ENCODE peak calls at places on chromosomes 1 and 21, in seven cellular contexts. B is NB4, T is stomach, J is A549, Z is transverse colon, C is body of pancreas, D is uterus. Y is an unnamed sample.
A peak's percentile ranks its signal among the peaks of the same experiment; 100 is the strongest.

GRCh38 chr1:163230827-163231226 is 28.1 kb upstream of the RGS5 start:
- DNase-seq in B (no peak), C (no peak), Z (no peak), D (no peak), J (no peak), T (no peak), Y (no peak)

GRCh38 chr1:36223373-36223995 is 759 bp upstream of the THRAP3 start:
- DNase-seq in C (peak; percentile 25), Z (peak; percentile 21), B (peak; percentile 67), D (peak; percentile 31), T (no peak), J (peak; percentile 33), Y (no peak)

GRCh38 chr1:53539226-53539625 is 80.0 kb downstream of the DMRTB1 start:
- DNase-seq in T (no peak), B (no peak), D (no peak), Z (no peak), J (no peak), C (no peak), Y (no peak)

GRCh38 chr1:22930235-22930912 is 42.3 kb downstream of the LACTBL1 start:
- DNase-seq in D (no peak), Z (peak; percentile 43), T (no peak), J (peak; percentile 82), C (peak; percentile 22), B (peak; percentile 57), Y (peak; percentile 30)

GRCh38 chr1:47211796-47212269 is 20.2 kb downstream of the TAL1 start:
- DNase-seq in D (no peak), J (no peak), C (peak; percentile 48), Z (no peak), B (peak; percentile 44), T (no peak), Y (no peak)

GRCh38 chr1:18581420-18581880 is 49.2 kb upstream of the PAX7 start:
- DNase-seq in B (peak; percentile 55), D (no peak), J (peak; percentile 55), Z (peak; percentile 15), C (peak; percentile 35), T (peak; percentile 50), Y (peak; percentile 31)

GRCh38 chr1:182699673-182700350 is 15.4 kb upstream of the RGS8 start:
- DNase-seq in C (no peak), B (no peak), J (no peak), D (no peak), Z (no peak), T (no peak), Y (no peak)

GRCh38 chr1:37234941-37235418 is 200.7 kb upstream of the GRIK3 start:
- DNase-seq in J (no peak), B (no peak), D (no peak), C (no peak), Z (no peak), T (no peak), Y (no peak)

GRCh38 chr1:92990828-92991227 is 29.6 kb upstream of the DIPK1A start:
- DNase-seq in D (no peak), J (no peak), T (no peak), Z (peak; percentile 33), B (no peak), C (no peak), Y (no peak)

GRCh38 chr1:101250656-101251272 is 13.9 kb downstream of the S1PR1 start:
- DNase-seq in C (no peak), J (no peak), T (no peak), B (no peak), D (no peak), Z (no peak), Y (no peak)

GRCh38 chr21:45267390-45267760 is 20.3 kb downstream of the POFUT2 start:
- DNase-seq in T (peak; percentile 5), J (no peak), D (peak; percentile 3), Z (no peak), C (no peak), B (no peak), Y (no peak)

GRCh38 chr1:216075339-216075738 is 347.9 kb downstream of the USH2A start:
- DNase-seq in D (no peak), C (no peak), J (no peak), T (no peak), B (no peak), Z (no peak), Y (no peak)

GRCh38 chr21:28684351-28684750 is 308.3 kb downstream of the LTN1 start:
- DNase-seq in T (no peak), B (no peak), C (no peak), J (no peak), D (no peak), Z (no peak), Y (no peak)

GRCh38 chr1:22683547-22683946 is 27.1 kb upstream of the EPHB2 start:
- DNase-seq in B (no peak), D (no peak), J (no peak), C (no peak), Z (no peak), T (no peak), Y (no peak)

GRCh38 chr1:3067301-3067670 is 1.7 kb upstream of the PRDM16 start:
- DNase-seq in B (no peak), Z (no peak), T (no peak), J (no peak), D (no peak), C (peak; percentile 17), Y (peak; percentile 22)

DNA sequence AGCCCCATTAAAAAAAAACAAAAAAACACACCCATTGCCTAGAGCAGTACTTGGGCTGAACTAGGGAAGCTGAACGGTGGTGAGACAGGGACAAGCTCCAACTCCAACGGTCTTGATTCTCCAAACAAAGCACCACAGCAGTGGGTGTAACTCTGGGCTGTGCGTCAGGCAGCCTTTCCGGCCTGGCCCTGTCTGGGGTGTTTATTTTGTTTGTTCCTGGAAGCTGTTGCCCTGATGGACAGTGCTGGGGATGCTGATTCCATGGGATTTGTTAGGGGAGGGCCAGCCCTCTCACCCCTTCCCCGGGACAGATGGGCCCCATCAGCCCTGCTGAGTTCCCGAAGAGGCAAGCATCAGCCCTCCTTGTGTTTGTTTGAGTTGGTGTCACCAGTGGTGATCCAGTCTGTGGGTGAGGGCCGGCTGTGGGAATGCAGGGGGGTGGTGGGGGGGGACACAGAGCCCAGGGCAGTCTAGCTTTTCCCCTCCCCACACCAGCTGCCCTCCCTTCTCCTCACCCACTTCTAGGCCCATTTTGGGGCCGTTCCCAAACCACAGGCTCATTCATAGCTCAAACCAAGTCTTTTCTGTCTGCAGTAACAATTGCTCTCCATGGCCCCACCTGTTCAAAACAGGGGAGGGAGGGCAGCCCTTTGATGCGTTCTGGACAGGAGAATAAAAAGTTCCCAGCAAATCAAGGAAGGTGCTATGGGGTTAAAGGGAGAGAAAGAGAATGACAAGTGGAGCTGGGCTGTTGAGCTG is 4.5 kb downstream of the WNT2B start:
- DNase-seq in J (no peak), B (no peak), T (peak; percentile 32), C (no peak), D (no peak), Z (peak; percentile 33), Y (no peak)
- TF ChIP-seq POLR2A in J (no peak), B (no peak), T (no peak), C (no peak), D (no peak), Z (no peak), Y (no peak)

GRCh38 chr21:34882719-34883131 is 166.4 kb downstream of the RUNX1 start:
- DNase-seq in Z (no peak), J (no peak), C (no peak), B (peak; percentile 79), T (no peak), D (no peak), Y (no peak)

GRCh38 chr21:34885125-34885524 is 164.0 kb downstream of the RUNX1 start:
- DNase-seq in T (no peak), J (no peak), B (peak; percentile 59), D (no peak), C (no peak), Z (no peak), Y (no peak)

GRCh38 chr21:34883501-34884271 is 165.4 kb downstream of the RUNX1 start:
- DNase-seq in J (no peak), T (no peak), D (no peak), B (no peak), Z (no peak), C (no peak), Y (no peak)

GRCh38 chr21:34885636-34886553 is 163.2 kb downstream of the RUNX1 start:
- DNase-seq in D (no peak), B (no peak), J (no peak), C (no peak), Z (peak; percentile 72), T (no peak), Y (no peak)

DNA sequence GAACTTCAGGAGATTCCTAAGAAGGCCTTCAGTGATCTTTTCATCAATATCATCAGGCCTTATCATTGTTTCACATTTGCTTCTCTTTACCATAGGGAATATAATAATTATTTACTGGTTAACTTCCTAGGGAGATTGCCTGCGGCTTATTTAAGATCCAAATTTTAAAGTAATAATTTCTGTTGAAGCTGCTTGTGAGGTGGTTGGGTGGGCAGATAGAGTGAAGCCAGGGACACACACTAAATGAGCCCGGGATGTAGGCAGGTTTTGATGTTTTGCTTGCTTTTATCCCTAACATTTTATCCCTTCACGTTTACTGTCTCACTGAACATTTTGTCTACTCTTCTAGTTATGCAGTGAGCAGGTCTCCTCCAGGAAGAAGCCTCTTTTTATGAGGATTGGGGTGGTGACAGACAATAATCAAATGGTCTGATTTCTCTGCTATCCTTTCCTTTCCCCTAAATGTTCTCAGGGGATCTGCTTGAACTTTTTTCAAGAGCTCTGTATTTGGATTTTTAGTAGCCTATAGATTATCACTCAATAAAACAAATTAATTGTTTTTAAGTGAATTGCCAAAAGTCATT is 164.7 kb downstream of the RUNX1 start:
- DNase-seq in B (no peak), Z (no peak), T (no peak), D (no peak), C (no peak), J (no peak), Y (no peak)
- H3K4me3 ChIP-seq in B (peak overlapping the region; percentile 99), Z (peak overlapping the region; percentile 0), T (peak overlapping the region; percentile 73), D (no peak overlapping the region), C (no peak overlapping the region), J (peak overlapping the region; percentile 72), Y (no peak overlapping the region)

DNA sequence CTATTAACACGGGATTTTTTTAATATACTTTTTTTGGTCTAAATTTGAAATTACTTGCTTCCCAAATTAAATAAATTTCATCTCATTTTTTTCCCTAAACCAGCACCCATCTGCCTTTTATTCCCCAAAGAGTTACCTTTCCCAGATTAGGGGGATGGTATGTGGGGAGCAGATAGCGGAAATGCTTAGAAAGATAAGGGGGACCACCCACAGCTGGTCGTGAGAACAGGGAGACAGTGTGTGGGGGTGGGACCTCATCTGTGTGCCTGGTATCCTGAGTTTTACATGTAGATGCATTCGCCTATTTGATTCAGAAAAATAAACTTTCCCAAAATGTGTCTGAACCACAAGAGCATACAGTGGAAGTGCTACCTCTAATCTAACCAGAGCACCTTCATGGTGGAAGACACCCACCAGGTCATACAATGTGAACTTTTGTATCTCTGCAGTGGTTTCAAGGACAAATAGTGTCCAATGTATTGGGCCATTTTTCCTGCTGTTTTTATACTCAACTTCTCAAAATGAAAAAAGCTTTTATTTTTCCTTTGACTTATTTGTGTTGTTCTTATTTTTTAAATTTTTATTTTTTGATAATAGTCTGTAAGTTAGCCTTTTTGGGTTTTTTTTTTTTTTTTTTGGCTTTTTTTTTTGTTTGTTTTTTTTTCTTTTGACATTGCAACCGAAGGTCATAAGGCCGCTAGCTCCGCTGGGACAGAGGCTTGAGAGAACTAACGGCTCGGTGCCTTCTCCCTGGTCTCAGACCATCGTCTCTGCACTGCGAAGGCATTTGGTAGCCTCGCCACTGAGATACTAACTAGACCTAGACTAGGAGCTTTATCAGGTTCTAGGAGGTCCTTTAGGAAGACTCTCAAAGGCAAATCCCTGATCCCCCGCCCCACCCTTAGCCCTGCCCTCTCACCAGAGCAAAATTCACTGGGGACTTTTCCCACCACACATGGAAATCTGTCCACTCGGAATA is 263.2 kb downstream of the TM2D1 start:
- DNase-seq in C (no peak), J (no peak), T (no peak), Z (no peak), D (no peak), B (no peak), Y (no peak)
- TF ChIP-seq CTCF in C (no peak), J (no peak), T (no peak), Z (no peak), D (no peak), B (no peak), Y (no peak)

GRCh38 chr1:154404984-154405761 is at the start of gene IL6R:
- DNase-seq in Z (peak; percentile 94), J (peak; percentile 74), T (peak; percentile 91), C (peak; percentile 93), B (peak; percentile 97), D (peak; percentile 96), Y (peak; percentile 80)
- TF ChIP-seq POLR2A in Z (peak; percentile 84), J (peak; percentile 46), T (no peak), C (peak; percentile 84), B (peak; percentile 19), D (peak; percentile 80), Y (no peak)

Y was measured in thyroid gland.